ENCODE peak calls at places on chromosomes 7 and 10, in nine cellular contexts. U is activated naive CD4-positive, alpha-beta T cell; G is brain microvascular endothelial cell; E is esophagus muscularis mucosa; Y is EL; M is NAMALWA; B is dermis blood vessel endothelial cell; N is left lobe of liver; W is neural progenitor cell. H is an unnamed sample.
A peak's percentile ranks its signal among the peaks of the same experiment; 100 is the strongest.

GRCh38 chr7:74061840-74062539 is 21.6 kb upstream of the LIMK1 start:
- DNase-seq in U (peak; percentile 14), G (peak; percentile 93), E (peak; percentile 95), Y (peak; percentile 88), M (peak; percentile 81), B (peak; percentile 95), N (peak; percentile 90), W (no peak), H (peak; percentile 96)

GRCh38 chr7:46162582-46162981 is 241.5 kb upstream of the IGFBP3 start:
- DNase-seq in U (no peak), G (no peak), E (no peak), Y (peak; percentile 28), M (no peak), B (no peak), N (no peak), W (no peak), H (no peak)

GRCh38 chr10:60400366-60400765 is 10.7 kb upstream of the ANK3 start:
- DNase-seq in U (no peak), G (no peak), E (no peak), Y (no peak), M (no peak), B (no peak), N (no peak), W (no peak), H (no peak)

GRCh38 chr10:49679480-49679893 is at the start of gene C10orf53:
- DNase-seq in U (no peak), G (peak; percentile 14), E (peak; percentile 57), Y (peak; percentile 16), M (no peak), B (peak; percentile 61), N (peak; percentile 40), W (peak; percentile 89), H (peak; percentile 73)

GRCh38 chr10:1933215-1933614 is 195.9 kb upstream of the ADARB2 start:
- DNase-seq in U (no peak), G (no peak), E (no peak), Y (no peak), M (no peak), B (no peak), N (no peak), W (no peak), H (no peak)

GRCh38 chr10:74913321-74913980 is 87.1 kb downstream of the KAT6B start:
- DNase-seq in U (no peak), G (no peak), E (no peak), Y (no peak), M (no peak), B (no peak), N (no peak), W (no peak), H (no peak)

GRCh38 chr7:55127622-55128081 is 108.8 kb downstream of the EGFR start:
- DNase-seq in U (no peak), G (peak; percentile 83), E (peak; percentile 91), Y (peak; percentile 61), M (no peak), B (peak; percentile 86), N (no peak), W (no peak), H (peak; percentile 87)

GRCh38 chr10:112335104-112335840 is 38.6 kb upstream of the ACSL5 start:
- DNase-seq in U (no peak), G (no peak), E (no peak), Y (no peak), M (no peak), B (no peak), N (no peak), W (no peak), H (peak; percentile 45)

GRCh38 chr7:146635200-146636032 is 518.8 kb downstream of the CNTNAP2 start:
- DNase-seq in U (no peak), G (no peak), E (no peak), Y (no peak), M (no peak), B (no peak), N (no peak), W (peak; percentile 63), H (no peak)

GRCh38 chr7:137962875-137963507 is 38.9 kb downstream of the CREB3L2 start:
- DNase-seq in U (no peak), G (no peak), E (no peak), Y (no peak), M (no peak), B (no peak), N (no peak), W (no peak), H (no peak)

GRCh38 chr10:50993817-50994251 is 80.5 kb upstream of the PRKG1 start:
- DNase-seq in U (no peak), G (peak; percentile 59), E (no peak), Y (peak; percentile 51), M (no peak), B (no peak), N (no peak), W (no peak), H (peak; percentile 88)

GRCh38 chr10:79438021-79438698 is 7.3 kb downstream of the ZCCHC24 start:
- DNase-seq in U (no peak), G (no peak), E (no peak), Y (no peak), M (no peak), B (peak; percentile 8), N (no peak), W (no peak), H (no peak)

GRCh38 chr7:87448427-87448826 is 27.1 kb downstream of the ABCB4 start:
- DNase-seq in U (no peak), G (no peak), E (no peak), Y (no peak), M (no peak), B (no peak), N (no peak), W (peak; percentile 45), H (no peak)

GRCh38 chr10:95314519-95314918 is 23.7 kb upstream of the PDLIM1 start:
- DNase-seq in U (no peak), G (no peak), E (no peak), Y (no peak), M (no peak), B (no peak), N (no peak), W (no peak), H (no peak)

GRCh38 chr10:20407421-20407820 is 489.7 kb downstream of the NEBL start:
- DNase-seq in U (no peak), G (no peak), E (no peak), Y (no peak), M (no peak), B (no peak), N (no peak), W (no peak), H (no peak)

GRCh38 chr10:120940299-120940900 is 89.2 kb downstream of the WDR11 start:
- DNase-seq in U (no peak), G (no peak), E (no peak), Y (no peak), M (peak; percentile 9), B (no peak), N (no peak), W (peak; percentile 36), H (no peak)

GRCh38 chr7:111364413-111364812 is 197.9 kb downstream of the IMMP2L start:
- DNase-seq in U (no peak), G (peak; percentile 82), E (no peak), Y (peak; percentile 71), M (no peak), B (no peak), N (no peak), W (no peak), H (peak; percentile 5)

GRCh38 chr7:128939075-128939860 is 1.5 kb downstream of the IRF5 start:
- DNase-seq in U (no peak), G (no peak), E (no peak), Y (no peak), M (no peak), B (no peak), N (no peak), W (no peak), H (no peak)

GRCh38 chr10:50653758-50654157 is 30.0 kb upstream of the SGMS1 start:
- DNase-seq in U (no peak), G (no peak), E (peak; percentile 64), Y (no peak), M (no peak), B (no peak), N (no peak), W (no peak), H (peak; percentile 15)

GRCh38 chr7:107614425-107614824 is 34.4 kb downstream of the BCAP29 start:
- DNase-seq in U (no peak), G (peak; percentile 14), E (no peak), Y (peak; percentile 70), M (no peak), B (no peak), N (no peak), W (no peak), H (peak; percentile 82)

GRCh38 chr10:78520737-78521430 is 487.2 kb downstream of the RPS24 start:
- DNase-seq in U (no peak), G (peak; percentile 12), E (no peak), Y (peak; percentile 8), M (peak; percentile 1), B (peak; percentile 49), N (peak; percentile 12), W (peak; percentile 58), H (peak; percentile 49)

GRCh38 chr10:5971315-5971832 is 6.0 kb downstream of the IL15RA start:
- DNase-seq in U (no peak), G (no peak), E (peak; percentile 80), Y (no peak), M (no peak), B (peak; percentile 78), N (peak; percentile 84), W (no peak), H (peak; percentile 80)

GRCh38 chr10:93386496-93387369 is 95.4 kb downstream of the MYOF start:
- DNase-seq in U (no peak), G (peak; percentile 25), E (peak; percentile 89), Y (peak; percentile 62), M (no peak), B (no peak), N (no peak), W (no peak), H (peak; percentile 58)

GRCh38 chr10:131954356-131954965 is 27.3 kb downstream of the BNIP3 start:
- DNase-seq in U (no peak), G (no peak), E (no peak), Y (no peak), M (no peak), B (no peak), N (no peak), W (no peak), H (no peak)

GRCh38 chr10:110057461-110057860 is 49.7 kb downstream of the ADD3 start:
- DNase-seq in U (no peak), G (no peak), E (no peak), Y (peak; percentile 37), M (no peak), B (no peak), N (no peak), W (no peak), H (no peak)

GRCh38 chr10:74419491-74420466 is 268.8 kb downstream of the ADK start:
- DNase-seq in U (no peak), G (peak; percentile 34), E (no peak), Y (peak; percentile 35), M (peak; percentile 61), B (peak; percentile 59), N (no peak), W (peak; percentile 68), H (peak; percentile 55)

GRCh38 chr7:82697897-82698296 is 254.3 kb upstream of the CACNA2D1 start:
- DNase-seq in U (no peak), G (no peak), E (no peak), Y (peak; percentile 68), M (no peak), B (peak; percentile 8), N (no peak), W (no peak), H (peak; percentile 16)

GRCh38 chr10:36236931-36237330 is 594.8 kb upstream of the FZD8 start:
- DNase-seq in U (no peak), G (no peak), E (no peak), Y (no peak), M (no peak), B (no peak), N (no peak), W (no peak), H (no peak)